ENCODE peak calls at places on chromosomes 13 and 19, in five cellular contexts. X, J, R, N and D are unnamed samples.

GRCh38 chr19:50493171-50493570 is 16.5 kb upstream of the GARIN5A start:
- DNase-seq in X (no peak), J (no peak), R (no peak), N (no peak), D (no peak)

GRCh38 chr13:93614776-93615175 is 388.2 kb downstream of the GPC6 start:
- DNase-seq in X (no peak), J (peak; percentile 48), R (no peak), N (no peak), D (no peak)

GRCh38 chr13:20825476-20825875 is 51.7 kb upstream of the EEF1AKMT1 start:
- DNase-seq in X (no peak), J (peak; percentile 55), R (no peak), N (no peak), D (peak; percentile 21)

GRCh38 chr13:67224148-67224846 is 5.8 kb downstream of the PCDH9 start:
- DNase-seq in X (peak; percentile 73), J (peak; percentile 82), R (no peak), N (peak; percentile 89), D (peak; percentile 86)

GRCh38 chr19:5434970-5435641 is 20.1 kb upstream of the ZNRF4 start:
- DNase-seq in X (no peak), J (peak; percentile 94), R (no peak), N (no peak), D (no peak)

GRCh38 chr19:1291761-1292418 is 6.2 kb downstream of the EFNA2 start:
- DNase-seq in X (no peak), J (no peak), R (no peak), N (no peak), D (peak; percentile 13)

GRCh38 chr19:46435009-46435408 is 6.3 kb upstream of the PNMA8C start:
- DNase-seq in X (no peak), J (no peak), R (no peak), N (no peak), D (no peak)

GRCh38 chr13:24228852-24229458 is 68.4 kb downstream of the SPATA13 start:
- DNase-seq in X (no peak), J (peak; percentile 81), R (no peak), N (peak; percentile 62), D (peak; percentile 66)

GRCh38 chr19:51194527-51195315 is 30.2 kb upstream of the CD33 start:
- DNase-seq in X (no peak), J (no peak), R (no peak), N (no peak), D (peak; percentile 8)

GRCh38 chr13:76663941-76664340 is 222.3 kb downstream of the KCTD12 start:
- DNase-seq in X (no peak), J (peak; percentile 17), R (no peak), N (no peak), D (no peak)

GRCh38 chr13:113420833-113421600 is 32.3 kb downstream of the ADPRHL1 start:
- DNase-seq in X (no peak), J (no peak), R (no peak), N (no peak), D (no peak)

GRCh38 chr13:79060216-79060615 is 345.8 kb downstream of the RBM26 start:
- DNase-seq in X (no peak), J (no peak), R (no peak), N (no peak), D (no peak)

GRCh38 chr13:113856716-113857065 is 7.2 kb downstream of the GAS6 start:
- DNase-seq in X (no peak), J (peak; percentile 78), R (no peak), N (no peak), D (no peak)

GRCh38 chr19:42693760-42694350 is 46.4 kb downstream of the PSG3 start:
- DNase-seq in X (no peak), J (peak; percentile 46), R (no peak), N (peak; percentile 37), D (peak; percentile 24)

GRCh38 chr13:48162182-48162581 is 67.3 kb upstream of the MED4 start:
- DNase-seq in X (no peak), J (no peak), R (no peak), N (no peak), D (no peak)

GRCh38 chr13:95437561-95437960 is 115.0 kb upstream of the CLDN10 start:
- DNase-seq in X (no peak), J (no peak), R (no peak), N (no peak), D (no peak)

GRCh38 chr19:11754663-11755062 is 12.1 kb upstream of the ZNF441 start:
- DNase-seq in X (no peak), J (no peak), R (no peak), N (no peak), D (no peak)

GRCh38 chr13:79671420-79671819 is 190.5 kb downstream of the NDFIP2 start:
- DNase-seq in X (no peak), J (no peak), R (no peak), N (no peak), D (no peak)

GRCh38 chr19:7368456-7368855 is 19.7 kb downstream of the ARHGEF18 start:
- DNase-seq in X (no peak), J (no peak), R (no peak), N (peak; percentile 22), D (no peak)

GRCh38 chr19:48030073-48030472 is 13.8 kb downstream of the CABP5 start:
- DNase-seq in X (no peak), J (no peak), R (no peak), N (no peak), D (no peak)

GRCh38 chr13:53310786-53311185 is 282.2 kb downstream of the OLFM4 start:
- DNase-seq in X (no peak), J (no peak), R (no peak), N (no peak), D (no peak)

GRCh38 chr19:1384478-1385110 is 887 bp downstream of the NDUFS7 start:
- DNase-seq in X (no peak), J (no peak), R (no peak), N (no peak), D (peak; percentile 46)

GRCh38 chr13:77565635-77566034 is 30.1 kb downstream of the SCEL start:
- DNase-seq in X (no peak), J (peak; percentile 9), R (no peak), N (no peak), D (peak; percentile 39)

GRCh38 chr13:111664696-111665095 is 344.3 kb downstream of the TEX29 start:
- DNase-seq in X (no peak), J (no peak), R (no peak), N (no peak), D (no peak)

GRCh38 chr13:24605923-24606372 is 74.3 kb upstream of the ATP12A start:
- DNase-seq in X (no peak), J (peak; percentile 11), R (no peak), N (no peak), D (no peak)

GRCh38 chr19:32146664-32147063 is 198.7 kb upstream of the ZNF507 start:
- DNase-seq in X (no peak), J (no peak), R (no peak), N (no peak), D (no peak)
- H3K27ac ChIP-seq in X (no peak overlapping the region), J (no peak overlapping the region), R (no peak overlapping the region), N (no peak overlapping the region), D (no peak overlapping the region)

GRCh38 chr13:40539954-40540706 is 126.3 kb downstream of the FOXO1 start:
- DNase-seq in X (no peak), J (peak; percentile 52), R (no peak), N (peak; percentile 26), D (no peak)
- H3K27ac ChIP-seq in X (peak overlapping the region; percentile 43), J (no peak overlapping the region), R (no peak overlapping the region), N (peak overlapping the region; percentile 20), D (no peak overlapping the region)

DNA sequence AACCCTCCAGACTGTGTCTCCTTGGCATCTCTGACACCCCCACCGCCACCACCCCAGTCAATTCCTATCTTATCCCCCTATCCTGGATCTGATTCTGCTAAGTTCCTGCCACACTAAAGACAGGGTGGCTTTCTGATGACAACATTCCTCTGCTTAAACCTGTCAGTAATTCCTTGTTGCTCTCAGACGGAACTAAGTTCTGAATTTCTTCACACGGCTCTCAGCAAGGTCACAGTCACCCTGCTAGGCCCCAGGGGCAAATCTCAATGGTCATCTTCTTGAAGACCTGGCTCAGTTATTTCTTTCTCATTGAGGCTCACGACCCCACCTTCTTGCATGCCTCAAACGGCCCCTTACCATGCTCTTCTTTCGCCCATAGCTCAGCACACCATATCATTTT is 7.6 kb downstream of the ALOX5AP start:
- DNase-seq in X (no peak), J (no peak), R (no peak), N (no peak), D (no peak)
- H3K27ac ChIP-seq in X (no peak overlapping the region), J (peak overlapping the region; percentile 48), R (no peak overlapping the region), N (no peak overlapping the region), D (no peak overlapping the region)

DNA sequence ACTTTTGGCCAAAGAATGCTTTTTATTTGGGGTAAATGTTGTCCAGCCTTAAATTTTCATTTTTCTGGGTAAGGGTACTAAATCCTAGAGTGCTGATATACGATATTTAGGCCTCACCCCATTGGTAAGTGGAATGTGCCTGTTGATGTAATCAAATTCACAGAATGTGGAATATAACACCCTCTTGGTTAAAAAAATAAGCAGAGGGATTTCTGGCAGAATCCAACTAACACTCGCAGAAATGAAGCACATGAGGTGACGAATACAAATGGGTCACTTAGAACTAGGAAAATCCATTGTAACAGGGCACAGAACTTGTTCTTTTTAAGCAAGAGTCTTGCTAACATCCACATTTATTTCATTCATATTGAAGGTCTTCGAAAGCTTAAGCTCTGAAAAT is 320.3 kb downstream of the SHISA2 start:
- DNase-seq in X (no peak), J (no peak), R (no peak), N (no peak), D (no peak)
- H3K27ac ChIP-seq in X (no peak overlapping the region), J (no peak overlapping the region), R (no peak overlapping the region), N (no peak overlapping the region), D (no peak overlapping the region)

GRCh38 chr19:15315101-15315500 is 17.2 kb downstream of the BRD4 start:
- DNase-seq in X (no peak), J (no peak), R (no peak), N (no peak), D (no peak)
- H3K27ac ChIP-seq in X (no peak overlapping the region), J (no peak overlapping the region), R (no peak overlapping the region), N (no peak overlapping the region), D (no peak overlapping the region)

GRCh38 chr13:109146912-109147624 is 517.7 kb downstream of the MYO16 start:
- DNase-seq in X (no peak), J (peak; percentile 89), R (no peak), N (no peak), D (no peak)
- H3K27ac ChIP-seq in X (no peak overlapping the region), J (no peak overlapping the region), R (no peak overlapping the region), N (no peak overlapping the region), D (no peak overlapping the region)

GRCh38 chr19:35451278-35452096 is 3.4 kb downstream of the FFAR2 start:
- DNase-seq in X (no peak), J (no peak), R (no peak), N (no peak), D (peak; percentile 43)
- H3K27ac ChIP-seq in X (no peak overlapping the region), J (no peak overlapping the region), R (no peak overlapping the region), N (no peak overlapping the region), D (no peak overlapping the region)

GRCh38 chr13:83450586-83450985 is 431.7 kb downstream of the SLITRK1 start:
- DNase-seq in X (no peak), J (no peak), R (no peak), N (no peak), D (no peak)
- H3K27ac ChIP-seq in X (no peak overlapping the region), J (no peak overlapping the region), R (no peak overlapping the region), N (no peak overlapping the region), D (no peak overlapping the region)

DNA sequence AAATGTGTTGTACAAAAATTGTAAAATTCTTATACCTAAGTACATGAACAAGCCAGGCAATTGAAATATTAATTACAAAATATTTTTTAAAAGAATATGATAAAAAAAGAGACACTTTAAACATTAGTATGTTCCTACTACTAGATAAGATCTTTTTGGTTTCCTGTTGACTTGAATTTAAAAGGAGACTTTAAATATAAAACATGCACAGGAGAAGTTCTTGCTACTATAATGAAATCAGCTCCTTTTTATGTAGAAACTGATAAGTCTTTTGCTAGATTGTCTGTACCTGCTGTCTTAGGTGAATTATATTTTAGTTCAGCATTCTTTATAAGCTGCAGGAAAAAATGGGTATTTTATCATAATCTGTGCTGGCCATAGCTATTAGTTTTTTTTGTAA is 140.2 kb downstream of the TNFSF13B start:
- DNase-seq in X (no peak), J (no peak), R (no peak), N (no peak), D (no peak)
- H3K27ac ChIP-seq in X (no peak overlapping the region), J (no peak overlapping the region), R (peak overlapping the region; percentile 60), N (no peak overlapping the region), D (no peak overlapping the region)